ENCODE peak calls at places on chromosomes 13 and 19, in four cellular contexts. N, F, S and M are unnamed samples.

GRCh38 chr19:44912854-44913253 is 1.6 kb upstream of the APOC1 start:
- DNase-seq in S (no peak), F (no peak), N (no peak), M (no peak)

GRCh38 chr19:8158411-8159074 is 9.2 kb upstream of the FBN3 start:
- DNase-seq in N (peak; percentile 79), S (peak; percentile 75), F (peak; percentile 94), M (no peak)

GRCh38 chr19:15464394-15465385 is at the start of gene RASAL3:
- DNase-seq in F (no peak), N (no peak), S (peak; percentile 59), M (no peak)

GRCh38 chr13:113022391-113023216 is 53.6 kb downstream of the MCF2L start:
- DNase-seq in F (peak; percentile 97), N (no peak), S (peak; percentile 66), M (no peak)

GRCh38 chr19:18419699-18420460 is 682 bp downstream of the SSBP4 start:
- DNase-seq in S (no peak), F (no peak), N (no peak), M (no peak)

GRCh38 chr13:51861728-51862300 is at the start of gene CCDC70:
- DNase-seq in S (no peak), N (peak; percentile 39), F (no peak), M (no peak)

GRCh38 chr19:11483176-11484111 is 2.6 kb upstream of the ELAVL3 start:
- DNase-seq in F (no peak), S (peak; percentile 77), N (no peak), M (no peak)

GRCh38 chr19:35786299-35787160 is 11.2 kb downstream of the ARHGAP33 start:
- DNase-seq in F (no peak), N (no peak), S (no peak), M (no peak)

GRCh38 chr19:15213715-15214381 is 13.1 kb upstream of the NOTCH3 start:
- DNase-seq in N (no peak), F (no peak), S (no peak), M (no peak)

GRCh38 chr13:114235697-114236096 is 1.0 kb downstream of the CDC16 start:
- DNase-seq in N (no peak), S (no peak), F (no peak), M (no peak)

GRCh38 chr19:39384839-39385568 is 5.9 kb downstream of the PAF1 start:
- DNase-seq in F (peak; percentile 23), S (no peak), N (no peak), M (no peak)
- H2BK15ac ChIP-seq in F (no peak overlapping the region), S (no peak overlapping the region), N (no peak overlapping the region), M (no peak overlapping the region)

GRCh38 chr19:39319892-39320168 is 833 bp downstream of the LRFN1 start:
- DNase-seq in S (no peak), N (no peak), F (no peak), M (no peak)

GRCh38 chr19:39317476-39317875 is 3.2 kb downstream of the LRFN1 start:
- DNase-seq in N (no peak), S (no peak), F (no peak), M (no peak)

GRCh38 chr19:39318690-39319089 is 2.0 kb downstream of the LRFN1 start:
- DNase-seq in S (no peak), N (no peak), F (no peak), M (no peak)

GRCh38 chr19:39318071-39318470 is 2.6 kb downstream of the LRFN1 start:
- DNase-seq in F (no peak), N (no peak), S (no peak), M (no peak)

GRCh38 chr19:39319098-39319891 is 1.4 kb downstream of the LRFN1 start:
- DNase-seq in S (no peak), F (no peak), N (no peak), M (no peak)
- H2BK15ac ChIP-seq in S (no peak overlapping the region), F (no peak overlapping the region), N (no peak overlapping the region), M (peak overlapping the region; percentile 74)

DNA sequence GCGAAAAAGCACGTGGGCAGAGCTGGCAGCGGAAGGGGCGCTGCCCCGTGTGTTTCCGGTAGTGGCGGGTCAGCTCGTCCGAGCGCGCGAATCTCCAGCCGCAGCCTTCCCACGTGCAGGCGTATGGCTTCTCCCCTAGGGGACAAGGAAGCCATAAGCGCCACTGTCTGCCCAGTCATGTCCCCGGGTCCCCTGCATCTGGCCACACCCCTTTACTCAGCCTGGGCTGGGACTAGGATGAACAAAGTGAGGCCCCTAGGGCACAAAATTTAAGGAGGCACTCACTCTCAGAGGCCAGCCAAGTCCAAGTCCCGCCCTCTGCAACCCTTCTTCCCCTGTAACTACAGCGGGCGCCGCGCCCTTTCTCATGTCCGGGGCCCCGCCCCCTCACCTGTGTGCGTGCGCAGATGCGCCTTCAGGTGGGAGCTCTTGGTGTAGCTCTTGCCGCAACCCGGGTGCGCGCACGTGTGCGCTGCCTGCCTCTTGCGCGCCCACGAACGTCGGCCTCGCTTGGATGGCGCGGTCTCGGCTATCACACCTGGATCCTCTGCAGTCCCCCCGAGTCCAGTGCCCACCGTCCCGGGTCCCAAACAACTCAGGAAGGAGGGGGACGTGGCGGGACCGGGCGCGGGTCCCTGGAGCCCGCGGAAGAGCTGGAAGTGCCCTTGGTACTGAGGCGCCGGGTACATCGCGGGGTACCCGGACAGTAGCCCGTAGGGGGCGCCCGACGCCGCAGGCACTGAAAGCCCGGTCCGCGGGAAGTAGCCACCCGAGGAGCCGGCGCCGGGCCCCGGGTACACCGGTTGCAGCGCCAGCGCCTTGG is 1.9 kb downstream of the KLF1 start:
- DNase-seq in S (peak; percentile 99), F (peak; percentile 98), N (peak; percentile 28), M (peak; percentile 99)
- H2BK15ac ChIP-seq in S (no peak overlapping the region), F (no peak overlapping the region), N (no peak overlapping the region), M (peak overlapping the region; percentile 96)

GRCh38 chr13:95254341-95254740 is 46.9 kb downstream of the ABCC4 start:
- DNase-seq in S (no peak), F (peak; percentile 19), N (peak; percentile 39), M (no peak)

GRCh38 chr13:95253033-95253432 is 48.2 kb downstream of the ABCC4 start:
- DNase-seq in N (no peak), S (no peak), F (no peak), M (no peak)

GRCh38 chr13:95256086-95256485 is 45.2 kb downstream of the ABCC4 start:
- DNase-seq in N (peak; percentile 97), F (peak; percentile 17), S (no peak), M (no peak)

GRCh38 chr13:95258098-95258497 is 43.2 kb downstream of the ABCC4 start:
- DNase-seq in F (no peak), N (no peak), S (no peak), M (no peak)

GRCh38 chr13:95255072-95255732 is 46.0 kb downstream of the ABCC4 start:
- DNase-seq in S (no peak), N (no peak), F (no peak), M (no peak)
- H2BK15ac ChIP-seq in S (no peak overlapping the region), N (peak overlapping the region; percentile 92), F (no peak overlapping the region), M (no peak overlapping the region)

GRCh38 chr19:5028229-5028886 is 59.4 kb downstream of the KDM4B start:
- DNase-seq in S (no peak), F (no peak), N (no peak), M (no peak)
- H2BK15ac ChIP-seq in S (no peak overlapping the region), F (no peak overlapping the region), N (no peak overlapping the region), M (no peak overlapping the region)

DNA sequence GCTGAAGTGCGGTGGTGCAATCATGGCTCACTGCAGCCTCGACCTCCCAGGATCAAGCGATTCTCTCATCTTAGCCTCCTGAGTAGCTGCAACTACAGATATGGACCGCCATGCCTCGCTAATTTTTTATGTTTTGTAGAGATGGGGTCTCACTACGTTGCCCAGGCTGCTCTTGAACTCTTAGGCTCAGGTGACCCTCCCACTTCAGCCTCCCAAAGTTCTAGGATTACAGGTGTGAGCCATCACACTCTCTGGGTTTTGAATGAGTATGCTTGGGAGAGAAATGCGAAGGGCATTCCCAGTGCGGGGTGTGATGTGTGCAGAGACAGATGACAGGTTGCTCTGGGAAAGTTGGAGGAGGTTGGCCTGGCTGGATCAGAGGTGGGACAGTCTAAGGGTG is 49.0 kb downstream of the RYR1 start:
- DNase-seq in F (no peak), S (no peak), N (no peak), M (no peak)
- H2BK15ac ChIP-seq in F (no peak overlapping the region), S (no peak overlapping the region), N (no peak overlapping the region), M (no peak overlapping the region)

DNA sequence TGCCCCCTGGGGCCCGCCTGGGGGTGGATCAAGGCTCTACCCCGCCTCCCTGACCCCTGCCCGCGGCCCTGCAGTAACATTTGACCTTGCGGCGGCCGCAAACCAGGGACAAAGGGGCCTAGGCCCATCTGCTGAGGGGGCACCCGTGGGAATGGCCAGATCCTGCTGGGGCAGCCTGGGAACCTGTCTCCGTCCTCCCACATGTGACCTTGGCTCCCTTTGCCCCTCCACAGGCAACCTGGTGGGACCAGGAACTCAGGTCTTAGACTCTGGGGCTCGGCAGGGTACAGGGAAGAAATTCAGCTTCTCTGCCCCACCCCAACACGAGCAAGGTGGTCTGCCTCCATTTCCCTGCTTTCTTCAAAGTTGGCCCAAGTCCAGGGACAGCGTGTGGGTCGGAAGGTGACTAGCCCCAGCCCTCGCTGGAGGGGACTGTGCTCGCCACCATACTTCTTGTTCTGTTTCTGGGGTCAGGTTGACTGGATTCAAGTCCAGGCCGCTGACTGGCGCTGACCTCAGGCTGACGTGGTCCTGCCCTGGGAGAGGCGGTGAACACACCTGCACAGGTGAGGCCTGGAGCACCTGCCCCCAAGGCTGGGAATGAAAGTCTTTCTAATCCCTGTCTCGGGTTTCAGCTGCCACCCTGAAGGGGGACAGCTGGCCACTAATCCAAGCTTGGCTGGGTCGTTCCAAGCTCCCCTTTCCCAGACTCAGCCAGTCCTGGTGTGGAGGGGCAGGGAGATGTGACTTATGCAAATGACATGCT is 2.5 kb upstream of the NR2F6 start:
- DNase-seq in F (peak; percentile 79), N (no peak), S (peak; percentile 90), M (no peak)
- H2BK15ac ChIP-seq in F (no peak overlapping the region), N (no peak overlapping the region), S (no peak overlapping the region), M (peak overlapping the region; percentile 66)

GRCh38 chr19:32971715-32972540 is at the start of the genes CEP89 and FAAP24:
- DNase-seq in N (peak; percentile 99), S (peak; percentile 99), F (peak; percentile 100), M (peak; percentile 100)
- H2BK15ac ChIP-seq in N (peak within 1 kb of the TSS; percentile 4), S (no peak within 1 kb of the TSS), F (no peak within 1 kb of the TSS), M (peak within 1 kb of the TSS; percentile 72)

DNA sequence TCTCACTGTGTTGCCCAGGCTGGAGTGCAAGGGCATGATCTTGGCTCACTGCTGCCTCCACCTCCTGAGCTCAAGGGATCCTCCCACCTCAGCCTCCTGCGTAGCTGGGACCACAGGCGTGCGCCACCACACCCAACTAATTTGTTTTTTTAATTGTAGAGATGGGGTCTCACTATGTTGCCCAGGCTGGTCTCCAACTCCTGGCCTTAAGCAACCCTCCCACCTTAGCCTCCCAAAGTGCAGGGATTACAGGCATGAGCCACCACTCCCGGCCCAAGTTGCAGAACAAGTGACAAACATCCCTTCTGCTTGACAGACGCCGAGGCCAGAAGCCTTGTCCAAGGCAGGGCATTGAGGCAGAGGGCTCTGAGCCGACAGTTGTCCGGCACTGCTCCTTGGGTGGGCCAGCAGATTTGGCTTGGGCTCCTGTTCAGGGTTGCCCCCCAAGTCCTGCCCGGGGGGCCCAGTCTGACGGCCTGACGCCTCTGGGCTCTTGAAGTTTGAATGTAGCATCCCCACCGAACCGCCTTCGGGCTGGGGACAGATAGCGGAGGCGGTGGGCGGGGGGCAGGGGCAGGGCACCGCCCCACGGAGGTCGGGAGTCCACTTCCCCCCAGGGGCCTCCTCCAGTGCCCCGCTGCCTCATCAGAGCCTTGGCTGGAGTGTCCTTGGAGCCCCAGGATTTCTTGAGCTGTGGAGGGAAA is 5.7 kb upstream of the SPACA4 start:
- DNase-seq in N (no peak), S (no peak), F (no peak), M (no peak)
- H2BK15ac ChIP-seq in N (no peak overlapping the region), S (no peak overlapping the region), F (no peak overlapping the region), M (no peak overlapping the region)